ENCODE peak calls at places on chromosomes 12 and 14, in seven cellular contexts. One of them, this sample, is unnamed.
A peak's percentile ranks its signal among the peaks of the same experiment; 100 is the strongest.

GRCh38 chr12:47328831-47329545 is 249.2 kb upstream of the AMIGO2 start:
- DNase-seq in WERI-Rb-1: no peak
- DNase-seq in AG04450: peak; percentile 6
- DNase-seq in WTC11: no peak
- DNase-seq in choroid plexus epithelial cell: peak; percentile 41
- DNase-seq in GM10248: no peak
- DNase-seq in astrocyte: peak; percentile 75
- DNase-seq in this sample: no peak

GRCh38 chr14:25431211-25432076 is 381.5 kb upstream of the STXBP6 start:
- DNase-seq in astrocyte: no peak
- DNase-seq in GM10248: no peak
- DNase-seq in choroid plexus epithelial cell: peak; percentile 5
- DNase-seq in WERI-Rb-1: peak; percentile 13
- DNase-seq in WTC11: peak; percentile 69
- DNase-seq in AG04450: no peak
- DNase-seq in this sample: no peak

GRCh38 chr12:59067068-59067467 is 146.8 kb upstream of the LRIG3 start:
- DNase-seq in GM10248: no peak
- DNase-seq in choroid plexus epithelial cell: peak; percentile 83
- DNase-seq in WTC11: no peak
- DNase-seq in WERI-Rb-1: peak; percentile 13
- DNase-seq in astrocyte: peak; percentile 96
- DNase-seq in AG04450: peak; percentile 29
- DNase-seq in this sample: no peak

GRCh38 chr12:47033081-47033480 is 46.3 kb upstream of the PCED1B start:
- DNase-seq in WERI-Rb-1: no peak
- DNase-seq in astrocyte: no peak
- DNase-seq in choroid plexus epithelial cell: peak; percentile 74
- DNase-seq in WTC11: peak; percentile 12
- DNase-seq in AG04450: no peak
- DNase-seq in GM10248: no peak
- DNase-seq in this sample: no peak

GRCh38 chr12:20364501-20364900 is 3.8 kb upstream of the PDE3A start:
- DNase-seq in WERI-Rb-1: no peak
- DNase-seq in astrocyte: no peak
- DNase-seq in WTC11: no peak
- DNase-seq in GM10248: no peak
- DNase-seq in choroid plexus epithelial cell: no peak
- DNase-seq in AG04450: no peak
- DNase-seq in this sample: no peak

GRCh38 chr12:132071837-132072384 is 72.2 kb downstream of the DDX51 start:
- DNase-seq in WERI-Rb-1: no peak
- DNase-seq in choroid plexus epithelial cell: no peak
- DNase-seq in astrocyte: no peak
- DNase-seq in GM10248: no peak
- DNase-seq in WTC11: no peak
- DNase-seq in AG04450: no peak
- DNase-seq in this sample: no peak

GRCh38 chr12:69688021-69688420 is 11.1 kb downstream of the BEST3 start:
- DNase-seq in astrocyte: peak; percentile 38
- DNase-seq in GM10248: no peak
- DNase-seq in AG04450: no peak
- DNase-seq in WTC11: no peak
- DNase-seq in choroid plexus epithelial cell: peak; percentile 58
- DNase-seq in WERI-Rb-1: no peak
- DNase-seq in this sample: no peak

GRCh38 chr12:108826115-108826806 is 31.1 kb downstream of the SSH1 start:
- DNase-seq in WTC11: no peak
- DNase-seq in WERI-Rb-1: peak; percentile 47
- DNase-seq in astrocyte: peak; percentile 98
- DNase-seq in choroid plexus epithelial cell: peak; percentile 99
- DNase-seq in AG04450: peak; percentile 83
- DNase-seq in GM10248: peak; percentile 49
- DNase-seq in this sample: peak; percentile 47

GRCh38 chr12:70660620-70661219 is 23.5 kb upstream of the PTPRB start:
- DNase-seq in choroid plexus epithelial cell: peak; percentile 86
- DNase-seq in AG04450: no peak
- DNase-seq in astrocyte: peak; percentile 99
- DNase-seq in WERI-Rb-1: no peak
- DNase-seq in WTC11: no peak
- DNase-seq in GM10248: no peak
- DNase-seq in this sample: no peak

GRCh38 chr12:64120568-64120967 is 101.5 kb downstream of the KICS2 start:
- DNase-seq in choroid plexus epithelial cell: no peak
- DNase-seq in GM10248: no peak
- DNase-seq in astrocyte: no peak
- DNase-seq in WERI-Rb-1: no peak
- DNase-seq in AG04450: no peak
- DNase-seq in WTC11: no peak
- DNase-seq in this sample: no peak

DNA sequence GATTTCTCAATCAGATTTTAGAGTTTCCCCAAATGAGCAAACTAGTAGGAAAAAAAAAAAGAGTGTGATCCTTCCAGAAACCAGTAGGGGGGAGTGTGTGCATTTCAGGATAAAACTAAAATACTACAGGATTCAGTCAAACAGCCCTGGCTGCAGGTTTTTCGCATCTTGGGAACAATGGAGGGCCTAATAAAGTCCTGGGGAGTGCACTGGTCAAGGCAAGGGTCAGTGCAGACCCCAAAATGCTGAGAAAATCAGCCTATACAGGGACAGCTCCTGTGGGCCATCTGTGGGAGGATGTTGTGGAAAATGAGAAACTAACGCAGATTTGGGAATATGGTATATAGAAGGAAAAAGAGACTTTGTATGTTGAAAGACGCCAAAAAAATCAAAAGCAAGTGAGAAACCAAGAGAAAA is 22.2 kb upstream of the ABCD4 start:
- DNase-seq in GM10248: peak; percentile 52
- DNase-seq in choroid plexus epithelial cell: peak; percentile 71
- DNase-seq in astrocyte: peak; percentile 4
- DNase-seq in AG04450: no peak
- DNase-seq in WERI-Rb-1: no peak
- DNase-seq in WTC11: peak; percentile 24
- DNase-seq in this sample: peak; percentile 37
- TF ChIP-seq CTCF in GM10248: peak; percentile 47
- TF ChIP-seq CTCF in choroid plexus epithelial cell: peak; percentile 74
- TF ChIP-seq CTCF in astrocyte: peak; percentile 84
- TF ChIP-seq CTCF in AG04450: peak; percentile 83
- TF ChIP-seq CTCF in WERI-Rb-1: peak; percentile 43
- TF ChIP-seq CTCF in WTC11: peak; percentile 60
- TF ChIP-seq CTCF in this sample: peak; percentile 16

GRCh38 chr14:51750542-51750941 is 98.8 kb downstream of the FRMD6 start:
- DNase-seq in GM10248: no peak
- DNase-seq in choroid plexus epithelial cell: no peak
- DNase-seq in astrocyte: no peak
- DNase-seq in AG04450: no peak
- DNase-seq in WTC11: peak; percentile 52
- DNase-seq in WERI-Rb-1: peak; percentile 56
- DNase-seq in this sample: no peak
- TF ChIP-seq CTCF in GM10248: peak; percentile 13
- TF ChIP-seq CTCF in choroid plexus epithelial cell: peak; percentile 17
- TF ChIP-seq CTCF in astrocyte: no peak
- TF ChIP-seq CTCF in AG04450: no peak
- TF ChIP-seq CTCF in WTC11: no peak
- TF ChIP-seq CTCF in WERI-Rb-1: peak; percentile 37
- TF ChIP-seq CTCF in this sample: no peak

DNA sequence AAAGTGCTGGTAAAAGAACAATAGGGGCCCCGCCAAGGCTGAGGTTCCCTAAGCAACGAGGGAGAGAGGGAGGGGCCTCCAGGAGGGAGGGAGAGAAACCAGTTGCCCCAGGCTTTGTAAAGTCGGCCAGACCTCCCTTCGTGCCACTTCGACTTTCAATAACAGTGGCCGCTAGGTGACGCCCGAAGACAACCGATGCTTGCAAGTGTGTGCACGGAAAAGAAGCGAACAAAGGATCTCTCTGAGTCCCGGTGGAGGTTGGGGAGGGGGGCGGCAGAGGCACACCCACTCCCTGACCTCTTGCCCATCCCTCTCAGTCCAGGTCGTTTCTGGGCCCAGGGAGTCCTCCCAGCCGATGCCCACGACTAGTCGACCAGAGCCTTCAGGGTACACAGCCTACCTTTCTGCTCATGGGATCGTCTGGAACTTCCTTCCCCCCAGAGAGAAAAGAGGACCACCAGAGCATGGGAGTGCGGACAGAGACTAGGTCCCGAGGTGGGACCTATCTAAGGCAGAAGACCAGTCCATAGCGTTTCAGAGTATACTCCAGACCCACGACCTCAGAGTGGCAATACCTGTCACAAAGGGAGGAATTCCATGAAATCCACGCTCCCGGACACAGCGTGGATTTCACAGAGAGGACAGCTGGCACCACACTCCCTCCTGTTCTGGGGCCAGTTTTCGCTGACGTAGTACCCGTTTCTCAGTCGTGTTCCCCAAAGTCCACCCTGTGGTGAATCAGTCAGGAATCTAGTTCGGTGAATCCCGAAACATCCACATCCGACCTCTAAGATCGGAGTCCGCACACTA is 262.7 kb upstream of the ALG10B start:
- DNase-seq in WERI-Rb-1: peak; percentile 64
- DNase-seq in GM10248: no peak
- DNase-seq in choroid plexus epithelial cell: no peak
- DNase-seq in WTC11: no peak
- DNase-seq in AG04450: no peak
- DNase-seq in astrocyte: no peak
- DNase-seq in this sample: no peak
- TF ChIP-seq CTCF in WERI-Rb-1: peak; percentile 53
- TF ChIP-seq CTCF in GM10248: no peak
- TF ChIP-seq CTCF in choroid plexus epithelial cell: no peak
- TF ChIP-seq CTCF in WTC11: no peak
- TF ChIP-seq CTCF in AG04450: no peak
- TF ChIP-seq CTCF in astrocyte: no peak
- TF ChIP-seq CTCF in this sample: no peak

DNA sequence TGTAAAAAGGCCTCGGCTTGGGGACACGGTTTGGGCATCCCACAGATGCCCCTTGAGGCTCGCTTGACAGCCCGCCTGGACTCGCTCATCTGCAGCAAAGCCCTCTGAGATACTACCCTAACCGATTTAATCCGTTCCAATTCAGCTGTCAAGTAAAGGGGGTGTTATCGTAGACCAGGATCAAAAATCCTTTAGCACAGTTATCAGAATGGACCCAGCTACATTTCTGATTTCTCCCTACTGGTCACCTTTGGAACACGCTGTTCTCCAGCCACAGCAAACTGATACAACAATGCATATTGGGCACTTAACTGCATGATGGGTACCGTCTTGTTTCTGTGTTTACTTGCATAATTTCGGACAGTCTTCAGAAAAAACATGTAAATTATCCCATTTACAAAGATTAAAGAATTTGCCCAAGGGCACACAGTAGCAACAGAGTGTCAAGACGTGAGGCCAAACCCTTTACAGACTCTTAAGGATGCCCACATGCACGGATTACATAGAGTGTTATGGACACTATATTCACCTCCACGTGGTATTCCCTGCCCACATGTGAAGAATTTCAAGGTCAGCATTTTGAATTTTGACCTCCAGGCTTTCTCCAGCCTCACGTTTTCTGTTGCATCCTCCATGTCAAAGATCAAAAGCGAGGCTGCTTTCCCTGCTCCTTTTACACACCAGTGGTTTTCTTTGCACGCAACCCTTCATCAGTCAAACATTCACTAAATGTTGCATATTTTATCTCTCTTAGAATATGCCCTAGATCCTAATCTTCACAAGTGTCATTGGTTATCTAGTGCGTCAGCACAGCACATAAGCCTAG is 3.2 kb upstream of the DUSP6 start:
- DNase-seq in AG04450: no peak
- DNase-seq in astrocyte: no peak
- DNase-seq in GM10248: no peak
- DNase-seq in WTC11: no peak
- DNase-seq in WERI-Rb-1: no peak
- DNase-seq in choroid plexus epithelial cell: peak; percentile 20
- DNase-seq in this sample: no peak
- TF ChIP-seq CTCF in AG04450: peak; percentile 42
- TF ChIP-seq CTCF in astrocyte: peak; percentile 42
- TF ChIP-seq CTCF in GM10248: no peak
- TF ChIP-seq CTCF in WTC11: no peak
- TF ChIP-seq CTCF in WERI-Rb-1: no peak
- TF ChIP-seq CTCF in choroid plexus epithelial cell: peak; percentile 40
- TF ChIP-seq CTCF in this sample: no peak

DNA sequence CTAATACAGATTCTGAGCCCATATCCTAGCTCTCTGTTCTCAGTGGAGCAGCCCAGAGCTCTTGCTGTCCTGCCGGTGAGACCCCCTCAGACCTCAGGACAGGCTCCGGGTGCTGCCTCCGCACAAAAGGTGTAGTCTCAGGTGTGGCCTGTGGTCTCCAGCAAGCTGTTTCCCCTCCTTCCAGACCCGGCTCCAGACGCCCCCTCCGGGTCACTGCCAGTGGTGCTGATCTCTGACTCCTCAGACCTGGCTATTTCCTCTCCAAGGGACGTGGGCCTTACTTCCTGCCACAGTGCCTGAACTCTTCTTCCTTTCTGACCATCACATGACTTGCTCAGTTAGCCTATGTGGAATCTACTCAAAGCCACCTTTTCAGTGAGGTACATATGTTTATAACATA is 337.5 kb downstream of the GLT1D1 start:
- DNase-seq in choroid plexus epithelial cell: no peak
- DNase-seq in WTC11: peak; percentile 15
- DNase-seq in astrocyte: no peak
- DNase-seq in GM10248: no peak
- DNase-seq in WERI-Rb-1: peak; percentile 69
- DNase-seq in AG04450: no peak
- DNase-seq in this sample: no peak
- TF ChIP-seq CTCF in choroid plexus epithelial cell: no peak
- TF ChIP-seq CTCF in WTC11: no peak
- TF ChIP-seq CTCF in astrocyte: no peak
- TF ChIP-seq CTCF in GM10248: no peak
- TF ChIP-seq CTCF in WERI-Rb-1: peak; percentile 55
- TF ChIP-seq CTCF in AG04450: no peak
- TF ChIP-seq CTCF in this sample: no peak

GRCh38 chr14:88612981-88613380 is 50.1 kb downstream of the ZC3H14 start:
- DNase-seq in WTC11: no peak
- DNase-seq in AG04450: no peak
- DNase-seq in choroid plexus epithelial cell: peak; percentile 16
- DNase-seq in GM10248: no peak
- DNase-seq in WERI-Rb-1: no peak
- DNase-seq in astrocyte: peak; percentile 14
- DNase-seq in this sample: no peak

GRCh38 chr14:88614218-88614907 is 51.5 kb downstream of the ZC3H14 start:
- DNase-seq in GM10248: no peak
- DNase-seq in WERI-Rb-1: no peak
- DNase-seq in astrocyte: peak; percentile 82
- DNase-seq in WTC11: no peak
- DNase-seq in AG04450: peak; percentile 21
- DNase-seq in choroid plexus epithelial cell: peak; percentile 81
- DNase-seq in this sample: peak; percentile 19

GRCh38 chr14:88616697-88617096 is 53.9 kb downstream of the ZC3H14 start:
- DNase-seq in choroid plexus epithelial cell: no peak
- DNase-seq in WERI-Rb-1: no peak
- DNase-seq in AG04450: no peak
- DNase-seq in astrocyte: no peak
- DNase-seq in WTC11: no peak
- DNase-seq in GM10248: no peak
- DNase-seq in this sample: no peak

GRCh38 chr14:88611878-88612277 is 49.0 kb downstream of the ZC3H14 start:
- DNase-seq in choroid plexus epithelial cell: peak; percentile 29
- DNase-seq in AG04450: no peak
- DNase-seq in WERI-Rb-1: no peak
- DNase-seq in WTC11: no peak
- DNase-seq in astrocyte: no peak
- DNase-seq in GM10248: no peak
- DNase-seq in this sample: no peak

GRCh38 chr14:88613552-88614010 is 50.7 kb downstream of the ZC3H14 start:
- DNase-seq in WTC11: no peak
- DNase-seq in astrocyte: peak; percentile 88
- DNase-seq in WERI-Rb-1: no peak
- DNase-seq in choroid plexus epithelial cell: peak; percentile 50
- DNase-seq in GM10248: no peak
- DNase-seq in AG04450: no peak
- DNase-seq in this sample: peak; percentile 7
- TF ChIP-seq CTCF in WTC11: no peak
- TF ChIP-seq CTCF in astrocyte: no peak
- TF ChIP-seq CTCF in WERI-Rb-1: no peak
- TF ChIP-seq CTCF in choroid plexus epithelial cell: no peak
- TF ChIP-seq CTCF in GM10248: no peak
- TF ChIP-seq CTCF in AG04450: no peak
- TF ChIP-seq CTCF in this sample: no peak

This sample was measured in GM20000.